ENCODE peak calls at places on chromosomes 6 and 20, in eight cellular contexts. J is lower lobe of right lung, K is lung, D is left ventricle myocardium inferior, V is neural progenitor cell, R is heart right ventricle, H is mammary epithelial cell, Q is OCI-LY7. A is an unnamed sample.

GRCh38 chr20:17616480-17617211 is 46.8 kb downstream of the DSTN start:
- DNase-seq in J (peak), K (peak), D (no peak), V (no peak), R (no peak), H (no peak), Q (no peak), A (no peak)

GRCh38 chr6:3517350-3517749 is 60.5 kb upstream of the SLC22A23 start:
- DNase-seq in J (no peak), K (no peak), D (no peak), V (no peak), R (no peak), H (peak), Q (no peak), A (no peak)

GRCh38 chr6:162621246-162621645 is 106.3 kb downstream of the PRKN start:
- DNase-seq in J (no peak), K (no peak), D (no peak), V (peak), R (no peak), H (peak), Q (no peak), A (no peak)

GRCh38 chr6:143680157-143680556 is 2.4 kb downstream of the PHACTR2 start:
- DNase-seq in J (no peak), K (no peak), D (no peak), V (peak), R (no peak), H (no peak), Q (no peak), A (no peak)

GRCh38 chr20:46014517-46015396 is 6.0 kb downstream of the MMP9 start:
- DNase-seq in J (no peak), K (no peak), D (no peak), V (no peak), R (no peak), H (no peak), Q (no peak), A (no peak)

GRCh38 chr6:2659882-2660281 is 90.8 kb downstream of the MYLK4 start:
- DNase-seq in J (no peak), K (no peak), D (no peak), V (no peak), R (no peak), H (peak), Q (no peak), A (no peak)

GRCh38 chr6:163956571-163957407 is 542.3 kb downstream of the QKI start:
- DNase-seq in J (peak), K (peak), D (peak), V (peak), R (peak), H (peak), Q (peak), A (peak)

GRCh38 chr6:109306733-109307132 is 75.5 kb downstream of the CD164 start:
- DNase-seq in J (no peak), K (no peak), D (no peak), V (no peak), R (no peak), H (no peak), Q (no peak), A (no peak)

GRCh38 chr6:56550307-56550706 is 92.4 kb downstream of the DST start:
- DNase-seq in J (no peak), K (no peak), D (no peak), V (no peak), R (no peak), H (no peak), Q (no peak), A (no peak)

GRCh38 chr6:32087574-32088486 is 21.3 kb downstream of the TNXB start:
- DNase-seq in J (peak), K (peak), D (peak), V (peak), R (peak), H (peak), Q (peak), A (no peak)

GRCh38 chr6:30122515-30122914 is 9.6 kb upstream of the TRIM31 start:
- DNase-seq in J (no peak), K (no peak), D (no peak), V (no peak), R (no peak), H (no peak), Q (no peak), A (no peak)

GRCh38 chr20:63830821-63831593 is at the start of gene ZBTB46:
- DNase-seq in J (peak), K (no peak), D (peak), V (peak), R (peak), H (no peak), Q (peak), A (no peak)
- H3K27ac ChIP-seq in J (peak), K (peak), D (peak), V (no peak), R (peak), H (no peak), Q (no peak), A (peak)

GRCh38 chr6:117907600-117908245 is 659 bp downstream of the SLC35F1 start:
- DNase-seq in J (peak), K (no peak), D (no peak), V (peak), R (no peak), H (no peak), Q (no peak), A (peak)
- H3K4me3 ChIP-seq in J (peak), K (peak), D (peak), V (peak), R (peak), H (no peak), Q (no peak), A (peak)

GRCh38 chr6:13273931-13274706 is 54.2 kb downstream of the TBC1D7 start:
- DNase-seq in J (peak), K (peak), D (no peak), V (no peak), R (no peak), H (no peak), Q (no peak), A (no peak)

GRCh38 chr6:13274707-13275434 is 53.5 kb downstream of the TBC1D7 start:
- DNase-seq in J (no peak), K (no peak), D (no peak), V (peak), R (no peak), H (no peak), Q (no peak), A (no peak)

GRCh38 chr6:13275435-13275989 is 52.8 kb downstream of the TBC1D7 start:
- DNase-seq in J (no peak), K (no peak), D (no peak), V (no peak), R (no peak), H (no peak), Q (no peak), A (no peak)

GRCh38 chr6:13273202-13273930 is 55.0 kb downstream of the TBC1D7 start:
- DNase-seq in J (no peak), K (no peak), D (no peak), V (no peak), R (no peak), H (no peak), Q (no peak), A (no peak)

GRCh38 chr6:13272131-13273046 is 55.9 kb downstream of the TBC1D7 start:
- DNase-seq in J (peak), K (peak), D (peak), V (no peak), R (peak), H (no peak), Q (peak), A (no peak)
- TF ChIP-seq CTCF in J (no peak), K (no peak), D (no peak), V (no peak), R (no peak), H (no peak), Q (peak), A (no peak)

DNA sequence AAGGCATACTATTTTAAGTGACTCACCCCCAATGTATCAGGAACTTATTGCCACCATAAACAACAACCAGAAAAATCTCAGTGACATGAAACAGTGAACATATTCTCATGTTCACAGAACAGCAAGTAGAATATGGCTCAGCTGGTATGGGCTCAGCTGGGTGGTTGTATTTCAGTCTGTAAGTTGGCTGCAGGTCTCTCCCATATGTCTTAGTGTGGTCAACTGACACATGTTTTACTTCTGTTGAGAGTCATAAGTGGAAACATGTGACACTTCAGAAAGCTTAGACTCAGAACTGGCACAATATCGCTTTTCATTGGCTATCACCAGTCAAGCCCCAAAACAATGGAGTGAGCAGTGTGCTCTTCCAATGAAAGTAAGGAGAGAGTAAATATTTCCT is 574.1 kb downstream of the HAO1 start:
- DNase-seq in J (no peak), K (no peak), D (no peak), V (no peak), R (no peak), H (no peak), Q (no peak), A (no peak)
- H3K27ac ChIP-seq in J (no peak), K (no peak), D (no peak), V (no peak), R (no peak), H (no peak), Q (no peak), A (no peak)

DNA sequence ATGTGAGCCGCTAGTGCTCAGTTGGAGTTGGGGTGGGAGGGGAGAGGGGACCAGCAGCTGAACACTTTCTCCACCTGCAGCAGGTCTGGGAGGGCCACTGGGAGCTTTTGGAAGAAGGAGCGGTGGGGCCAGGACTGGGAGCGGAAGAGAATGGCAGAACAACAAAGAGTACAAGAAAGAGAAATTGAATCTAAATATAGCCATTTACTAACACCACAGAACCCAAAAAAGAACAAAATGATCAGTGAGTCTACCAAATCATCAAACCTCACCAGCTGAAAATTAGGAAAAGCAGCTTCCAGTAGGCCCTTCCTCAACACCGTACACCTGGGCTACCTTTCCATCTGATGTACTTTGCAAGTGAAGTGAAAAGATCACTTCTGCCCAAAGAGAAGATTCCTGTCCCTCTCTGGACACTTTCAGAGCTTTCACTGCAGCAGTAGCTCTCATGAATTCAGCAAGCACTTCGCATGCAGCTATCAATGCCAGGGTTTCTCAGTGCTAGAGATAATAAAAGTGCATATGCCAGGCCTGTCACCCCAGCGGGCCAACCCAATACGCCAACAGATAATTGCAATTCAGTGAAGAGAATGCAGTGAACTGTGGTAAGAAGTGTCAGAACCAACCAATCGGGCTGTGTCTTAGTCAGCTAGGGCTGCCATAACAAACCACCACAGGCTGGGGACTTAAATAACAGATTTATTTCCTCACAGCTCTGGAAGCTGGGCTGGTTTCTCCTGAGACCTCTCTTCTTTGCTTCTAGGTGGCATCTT is 590 bp downstream of the LY86 start:
- DNase-seq in J (no peak), K (no peak), D (no peak), V (no peak), R (peak), H (no peak), Q (peak), A (no peak)
- H3K4me3 ChIP-seq in J (peak), K (no peak), D (peak), V (no peak), R (no peak), H (no peak), Q (peak), A (peak)

GRCh38 chr6:122376246-122376645 is 23.2 kb upstream of the HSF2 start:
- DNase-seq in J (no peak), K (no peak), D (no peak), V (no peak), R (no peak), H (no peak), Q (no peak), A (no peak)

GRCh38 chr6:122385857-122386256 is 13.6 kb upstream of the HSF2 start:
- DNase-seq in J (no peak), K (no peak), D (no peak), V (no peak), R (no peak), H (no peak), Q (no peak), A (no peak)

GRCh38 chr6:122381494-122382083 is 17.9 kb upstream of the HSF2 start:
- DNase-seq in J (no peak), K (peak), D (peak), V (peak), R (peak), H (peak), Q (peak), A (peak)
- TF ChIP-seq CTCF in J (peak), K (peak), D (peak), V (peak), R (peak), H (peak), Q (peak), A (peak)

DNA sequence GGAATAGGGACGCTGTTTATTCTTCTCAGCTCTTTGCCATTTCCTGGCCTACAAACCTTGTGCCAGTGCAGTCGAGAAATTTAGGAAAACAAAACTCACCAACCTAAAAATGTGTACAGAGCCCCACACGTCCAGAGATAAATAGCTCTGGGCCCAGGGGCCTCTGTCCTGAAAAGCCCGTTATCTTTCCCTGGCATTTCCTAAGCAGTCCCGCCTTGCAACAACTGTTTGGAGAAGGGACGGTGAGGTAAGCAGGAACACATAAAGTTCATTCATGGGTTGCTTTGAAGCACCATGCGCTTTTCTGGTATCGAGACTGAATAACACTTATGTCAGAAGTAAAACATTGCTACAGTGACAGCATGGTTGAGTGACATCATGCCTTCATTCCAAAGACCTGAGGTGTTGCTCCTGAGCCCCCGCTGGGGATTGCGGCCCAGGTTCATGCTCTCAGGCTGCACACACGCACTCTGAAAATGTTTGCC is 80.1 kb upstream of the NXT1 start:
- DNase-seq in J (no peak), K (no peak), D (no peak), V (no peak), R (no peak), H (no peak), Q (no peak), A (no peak)
- H3K27ac ChIP-seq in J (peak), K (peak), D (peak), V (peak), R (peak), H (no peak), Q (no peak), A (no peak)

GRCh38 chr6:132513821-132514545 is 1.1 kb upstream of the STX7 start:
- DNase-seq in J (no peak), K (no peak), D (no peak), V (no peak), R (no peak), H (no peak), Q (no peak), A (no peak)
- H3K4me3 ChIP-seq in J (peak), K (no peak), D (peak), V (no peak), R (no peak), H (no peak), Q (peak), A (peak)

GRCh38 chr6:34508425-34508824 is 42.5 kb downstream of the PACSIN1 start:
- DNase-seq in J (no peak), K (no peak), D (no peak), V (no peak), R (no peak), H (no peak), Q (no peak), A (no peak)
- TF ChIP-seq CTCF in J (no peak), K (no peak), D (no peak), V (no peak), R (no peak), H (no peak), Q (no peak), A (no peak)